ENCODE peak calls at places on chromosomes 5 and 9, in ten cellular contexts. H, S, O, Q, K, W, E, X, I and G are unnamed samples.

GRCh38 chr5:67941750-67942450 is 273.7 kb upstream of the PIK3R1 start:
- DNase-seq in H (no peak), S (no peak), O (no peak), Q (no peak), K (no peak), W (peak; percentile 43), E (peak; percentile 5), X (no peak), I (no peak), G (no peak)

GRCh38 chr9:136059321-136059791 is 35.7 kb downstream of the NACC2 start:
- DNase-seq in H (no peak), S (no peak), O (peak; percentile 6), Q (no peak), K (peak; percentile 43), W (no peak), E (peak; percentile 11), X (no peak), I (no peak), G (peak; percentile 79)

GRCh38 chr9:126805546-126806262 is 864 bp downstream of the ZBTB43 start:
- DNase-seq in H (no peak), S (peak; percentile 63), O (peak; percentile 49), Q (peak; percentile 61), K (peak; percentile 96), W (peak; percentile 86), E (peak; percentile 87), X (peak; percentile 90), I (peak; percentile 81), G (no peak)

GRCh38 chr9:88007291-88007650 is 32.9 kb upstream of the CDK20 start:
- DNase-seq in H (no peak), S (no peak), O (no peak), Q (no peak), K (no peak), W (no peak), E (no peak), X (no peak), I (no peak), G (no peak)

GRCh38 chr9:35522189-35522588 is 32.3 kb downstream of the RUSC2 start:
- DNase-seq in H (no peak), S (no peak), O (no peak), Q (no peak), K (no peak), W (peak; percentile 42), E (no peak), X (no peak), I (no peak), G (no peak)

GRCh38 chr5:87581661-87582060 is 168.9 kb upstream of the CCNH start:
- DNase-seq in H (no peak), S (no peak), O (no peak), Q (no peak), K (no peak), W (no peak), E (no peak), X (no peak), I (no peak), G (no peak)

GRCh38 chr5:179805529-179806249 is 977 bp downstream of the MGAT4B start:
- DNase-seq in H (peak; percentile 75), S (no peak), O (no peak), Q (no peak), K (no peak), W (peak; percentile 82), E (peak; percentile 72), X (peak; percentile 38), I (no peak), G (no peak)

GRCh38 chr5:174398171-174398570 is 326.2 kb upstream of the MSX2 start:
- DNase-seq in H (no peak), S (no peak), O (no peak), Q (no peak), K (no peak), W (no peak), E (no peak), X (no peak), I (no peak), G (no peak)

GRCh38 chr9:110114086-110114887 is 93.7 kb downstream of the C9orf152 start:
- DNase-seq in H (no peak), S (no peak), O (no peak), Q (no peak), K (no peak), W (peak; percentile 51), E (no peak), X (no peak), I (peak; percentile 56), G (no peak)

GRCh38 chr5:134161712-134162395 is 14.9 kb downstream of the SKP1 start:
- DNase-seq in H (no peak), S (no peak), O (no peak), Q (no peak), K (no peak), W (no peak), E (no peak), X (no peak), I (no peak), G (no peak)

GRCh38 chr5:178327931-178328711 is 95.5 kb upstream of the PHYKPL start:
- DNase-seq in H (no peak), S (no peak), O (no peak), Q (no peak), K (no peak), W (no peak), E (no peak), X (no peak), I (no peak), G (no peak)

GRCh38 chr9:113516840-113517577 is 53.5 kb downstream of the RGS3 start:
- DNase-seq in H (no peak), S (peak; percentile 24), O (no peak), Q (no peak), K (peak; percentile 43), W (no peak), E (no peak), X (peak; percentile 59), I (no peak), G (peak; percentile 37)

GRCh38 chr9:132732326-132732725 is 62.1 kb downstream of the GTF3C4 start:
- DNase-seq in H (no peak), S (no peak), O (no peak), Q (no peak), K (peak; percentile 49), W (no peak), E (no peak), X (no peak), I (no peak), G (no peak)

GRCh38 chr5:16135003-16135402 is 44.6 kb downstream of the MARCHF11 start:
- DNase-seq in H (no peak), S (no peak), O (peak; percentile 53), Q (no peak), K (no peak), W (no peak), E (no peak), X (no peak), I (no peak), G (no peak)

DNA sequence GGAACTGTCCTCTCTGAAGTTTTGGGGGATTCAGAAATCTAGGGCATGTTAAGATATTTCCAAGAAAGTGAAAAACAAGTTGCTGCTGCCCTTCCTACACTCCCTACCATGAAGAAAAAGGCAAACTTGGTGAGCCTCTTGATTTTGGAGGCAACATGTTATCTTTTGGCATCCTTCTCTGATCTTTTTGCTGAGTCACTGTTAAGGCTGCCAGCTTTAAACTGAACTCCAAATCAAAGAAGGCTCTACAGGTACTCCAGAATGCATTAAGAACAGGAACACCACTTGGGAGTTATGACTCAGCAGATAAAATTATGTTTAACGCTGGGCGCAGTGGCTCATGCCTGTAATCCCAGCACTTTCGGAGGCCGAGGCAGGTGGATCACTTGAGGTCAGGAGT is 24.0 kb downstream of the PCDHB15 start:
- DNase-seq in H (no peak), S (no peak), O (no peak), Q (no peak), K (no peak), W (no peak), E (no peak), X (no peak), I (no peak), G (no peak)
- H3K9me3 ChIP-seq in H (peaks cover 26% of the 10 kb centered on the region), S (peaks cover 83% of the 10 kb centered on the region), O (peaks cover 2% of the 10 kb centered on the region), Q (peaks cover 100% of the 10 kb centered on the region), K (peaks cover 24% of the 10 kb centered on the region), W (peaks cover 7% of the 10 kb centered on the region), E (peaks cover 52% of the 10 kb centered on the region), X (peaks cover 7% of the 10 kb centered on the region), I (peaks cover 95% of the 10 kb centered on the region), G (peaks cover 96% of the 10 kb centered on the region)

DNA sequence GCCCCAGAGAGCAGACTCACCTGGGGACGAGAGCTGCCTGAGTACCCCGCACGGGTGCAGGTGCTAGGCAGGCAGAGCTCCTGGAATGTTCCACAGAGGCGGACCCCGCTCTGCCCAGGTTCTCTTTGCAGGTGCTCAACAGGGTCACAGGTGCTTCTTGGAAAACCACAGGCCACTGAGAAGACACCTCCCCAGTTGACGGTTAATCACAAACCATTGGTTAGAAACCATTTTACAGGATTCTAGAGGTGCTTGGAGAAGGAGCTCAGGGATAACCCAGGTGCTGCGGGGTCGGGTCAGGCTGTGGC is 17.3 kb upstream of the SLC6A19 start:
- DNase-seq in H (no peak), S (no peak), O (peak; percentile 7), Q (no peak), K (no peak), W (no peak), E (no peak), X (no peak), I (no peak), G (no peak)
- H3K4me1 ChIP-seq in H (no peaks in the 10 kb centered on the region), S (no peaks in the 10 kb centered on the region), O (peaks cover 10% of the 10 kb centered on the region), Q (peaks cover 22% of the 10 kb centered on the region), K (no peaks in the 10 kb centered on the region), W (no peaks in the 10 kb centered on the region), E (peaks cover 50% of the 10 kb centered on the region), X (peaks cover 30% of the 10 kb centered on the region), I (peaks cover 89% of the 10 kb centered on the region), G (peaks cover 5% of the 10 kb centered on the region)

GRCh38 chr5:9864791-9865190 is 234.6 kb upstream of the TAS2R1 start:
- DNase-seq in H (no peak), S (no peak), O (no peak), Q (no peak), K (no peak), W (no peak), E (no peak), X (no peak), I (no peak), G (no peak)

GRCh38 chr5:9861664-9862256 is 231.6 kb upstream of the TAS2R1 start:
- DNase-seq in H (no peak), S (no peak), O (peak; percentile 55), Q (no peak), K (no peak), W (peak; percentile 57), E (no peak), X (no peak), I (no peak), G (no peak)

GRCh38 chr5:9863486-9863885 is 233.3 kb upstream of the TAS2R1 start:
- DNase-seq in H (no peak), S (no peak), O (no peak), Q (no peak), K (no peak), W (no peak), E (no peak), X (no peak), I (no peak), G (no peak)

GRCh38 chr5:9869616-9870288 is 239.6 kb upstream of the TAS2R1 start:
- DNase-seq in H (no peak), S (no peak), O (no peak), Q (no peak), K (no peak), W (peak; percentile 87), E (no peak), X (no peak), I (no peak), G (no peak)

GRCh38 chr5:9865574-9865973 is 235.4 kb upstream of the TAS2R1 start:
- DNase-seq in H (no peak), S (no peak), O (no peak), Q (no peak), K (no peak), W (no peak), E (no peak), X (no peak), I (no peak), G (no peak)
- H3K9me3 ChIP-seq in H (peaks cover 5% of the 10 kb centered on the region), S (peaks cover 14% of the 10 kb centered on the region), O (no peaks in the 10 kb centered on the region), Q (peaks cover 39% of the 10 kb centered on the region), K (no peaks in the 10 kb centered on the region), W (no peaks in the 10 kb centered on the region), E (peaks cover 11% of the 10 kb centered on the region), X (peaks cover 1% of the 10 kb centered on the region), I (peaks cover 44% of the 10 kb centered on the region), G (peaks cover 7% of the 10 kb centered on the region)

GRCh38 chr9:98541684-98542230 is 167.0 kb downstream of the GABBR2 start:
- DNase-seq in H (no peak), S (no peak), O (no peak), Q (no peak), K (no peak), W (no peak), E (no peak), X (no peak), I (no peak), G (no peak)
- H3K4me1 ChIP-seq in H (no peaks in the 10 kb centered on the region), S (no peaks in the 10 kb centered on the region), O (no peaks in the 10 kb centered on the region), Q (no peaks in the 10 kb centered on the region), K (no peaks in the 10 kb centered on the region), W (peaks cover 6% of the 10 kb centered on the region), E (no peaks in the 10 kb centered on the region), X (no peaks in the 10 kb centered on the region), I (no peaks in the 10 kb centered on the region), G (no peaks in the 10 kb centered on the region)